ENCODE peak calls at places on chromosomes 12 and 14, in eight cellular contexts. G, N, J, O, L, R, E and K are unnamed samples.

GRCh38 chr12:127565241-127565640 is 701.7 kb upstream of the TMEM132C start:
- DNase-seq in G (no peak), N (no peak), J (no peak), O (no peak), L (no peak), R (no peak), E (no peak), K (no peak)

GRCh38 chr14:72146241-72146640 is 214.0 kb downstream of the RGS6 start:
- DNase-seq in G (no peak), N (no peak), J (no peak), O (no peak), L (no peak), R (no peak), E (no peak), K (no peak)

GRCh38 chr14:60311417-60311816 is 62.4 kb downstream of the PPM1A start:
- DNase-seq in G (no peak), N (no peak), J (peak; percentile 26), O (no peak), L (no peak), R (peak; percentile 64), E (peak; percentile 52), K (no peak)

GRCh38 chr12:112303004-112303403 is 79.2 kb downstream of the HECTD4 start:
- DNase-seq in G (no peak), N (no peak), J (no peak), O (no peak), L (no peak), R (peak; percentile 72), E (peak; percentile 88), K (no peak)

GRCh38 chr12:105993766-105994165 is 145.0 kb downstream of the NUAK1 start:
- DNase-seq in G (no peak), N (no peak), J (no peak), O (no peak), L (no peak), R (no peak), E (no peak), K (no peak)

GRCh38 chr12:20602671-20603402 is 92.3 kb upstream of the SLCO1C1 start:
- DNase-seq in G (no peak), N (no peak), J (no peak), O (no peak), L (no peak), R (peak; percentile 77), E (peak; percentile 62), K (no peak)

GRCh38 chr12:65937181-65937641 is 112.9 kb downstream of the HMGA2 start:
- DNase-seq in G (no peak), N (no peak), J (no peak), O (no peak), L (no peak), R (no peak), E (peak; percentile 52), K (no peak)

GRCh38 chr14:103578401-103579075 is 15.8 kb downstream of the COA8 start:
- DNase-seq in G (no peak), N (no peak), J (no peak), O (no peak), L (no peak), R (no peak), E (no peak), K (no peak)

GRCh38 chr14:24051162-24051788 is 534 bp upstream of the CARMIL3 start:
- DNase-seq in G (no peak), N (no peak), J (no peak), O (no peak), L (no peak), R (no peak), E (no peak), K (peak; percentile 89)

GRCh38 chr14:49134940-49135339 is 451.2 kb downstream of the RPS29 start:
- DNase-seq in G (no peak), N (peak; percentile 12), J (no peak), O (no peak), L (no peak), R (no peak), E (no peak), K (no peak)

GRCh38 chr12:49868449-49868848 is 25.5 kb upstream of the BCDIN3D start:
- DNase-seq in G (no peak), N (no peak), J (no peak), O (no peak), L (no peak), R (peak; percentile 7), E (no peak), K (no peak)

DNA sequence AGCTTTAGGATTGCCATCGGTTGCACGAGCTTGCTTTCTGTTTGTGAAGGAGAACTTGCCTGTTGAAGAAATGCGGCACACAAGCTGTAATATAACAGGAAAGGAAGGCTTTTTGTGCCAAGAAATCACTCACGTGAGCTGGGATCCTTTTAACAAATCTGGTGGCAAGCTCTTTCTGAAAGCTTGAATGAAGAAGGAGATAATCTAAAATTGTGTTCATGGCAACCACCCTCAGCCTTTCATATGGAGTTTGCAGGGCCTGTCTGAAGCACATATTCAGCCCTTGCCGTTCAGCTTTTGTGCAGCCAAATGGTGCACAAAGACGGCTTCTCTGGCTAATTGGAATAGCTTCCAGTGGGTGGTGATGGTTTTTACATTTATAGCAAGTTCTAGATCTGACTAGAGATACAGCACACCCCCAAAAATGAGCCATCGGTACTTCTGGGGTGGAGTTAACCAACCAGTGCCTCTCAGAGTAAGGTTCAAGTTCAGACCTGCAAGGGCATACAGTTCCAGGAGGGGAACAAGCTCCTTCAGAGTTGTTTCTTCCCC is 107.4 kb downstream of the AEBP2 start:
- DNase-seq in G (no peak), N (no peak), J (peak; percentile 20), O (peak; percentile 44), L (no peak), R (peak; percentile 86), E (peak; percentile 82), K (no peak)
- H3K4me3 ChIP-seq in G (no peak overlapping the region), N (no peak overlapping the region), J (no peak overlapping the region), O (peak overlapping the region; percentile 22), L (no peak overlapping the region), R (peak overlapping the region; percentile 4), E (peak overlapping the region; percentile 25), K (no peak overlapping the region)

GRCh38 chr12:1594295-1595025 is at the start of gene FBXL14:
- DNase-seq in G (peak; percentile 94), N (peak; percentile 92), J (peak; percentile 87), O (peak; percentile 87), L (peak; percentile 92), R (peak; percentile 79), E (peak; percentile 90), K (peak; percentile 97)
- TF ChIP-seq CTCF in G (no peak), N (no peak), J (no peak), O (no peak), L (peak; percentile 6), R (no peak), E (no peak), K (no peak)

GRCh38 chr12:51846911-51847829 is 1.3 kb downstream of the FIGNL2 start:
- DNase-seq in G (no peak), N (peak; percentile 82), J (peak; percentile 52), O (no peak), L (peak; percentile 21), R (no peak), E (no peak), K (peak; percentile 92)

GRCh38 chr12:51845451-51845850 is 3.1 kb downstream of the FIGNL2 start:
- DNase-seq in G (no peak), N (no peak), J (no peak), O (no peak), L (no peak), R (no peak), E (no peak), K (no peak)

GRCh38 chr12:51848843-51849735 is 571 bp upstream of the FIGNL2 start:
- DNase-seq in G (no peak), N (peak; percentile 67), J (no peak), O (no peak), L (no peak), R (no peak), E (no peak), K (no peak)

GRCh38 chr12:51847830-51848727 is at the start of gene FIGNL2:
- DNase-seq in G (no peak), N (peak; percentile 63), J (peak; percentile 39), O (no peak), L (no peak), R (no peak), E (no peak), K (no peak)

DNA sequence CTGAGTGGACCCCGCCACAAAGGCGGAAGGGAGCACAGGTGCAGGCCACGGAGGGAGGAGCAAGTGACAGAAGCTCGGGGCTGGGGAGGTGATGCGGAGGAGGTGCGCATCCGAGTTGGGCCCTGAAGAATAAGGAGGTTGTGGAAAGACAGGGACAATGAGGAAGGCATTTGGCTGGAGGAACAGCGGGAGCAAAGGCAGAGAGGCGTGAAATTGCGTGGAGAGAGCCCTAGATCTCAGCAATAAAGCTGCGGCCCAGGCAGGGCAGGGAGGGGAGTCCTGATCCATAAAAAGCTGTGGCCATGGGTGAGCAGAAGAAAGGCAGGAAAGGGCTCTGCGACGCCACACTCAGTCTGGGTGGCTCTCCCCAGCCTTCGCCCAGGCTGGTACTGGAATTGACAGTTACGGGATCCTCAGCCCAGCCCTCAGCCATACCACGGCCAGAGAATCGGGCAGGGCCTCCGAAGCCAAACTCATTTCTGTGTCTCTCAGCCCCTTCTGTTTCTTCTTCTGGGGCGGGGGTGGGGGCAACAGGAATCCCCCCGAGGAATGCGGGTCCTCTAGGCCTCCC is 2.2 kb downstream of the FIGNL2 start:
- DNase-seq in G (no peak), N (no peak), J (no peak), O (no peak), L (no peak), R (no peak), E (no peak), K (no peak)
- H3K4me3 ChIP-seq in G (no peak overlapping the region), N (peak overlapping the region; percentile 78), J (peak overlapping the region; percentile 63), O (no peak overlapping the region), L (no peak overlapping the region), R (no peak overlapping the region), E (no peak overlapping the region), K (no peak overlapping the region)

DNA sequence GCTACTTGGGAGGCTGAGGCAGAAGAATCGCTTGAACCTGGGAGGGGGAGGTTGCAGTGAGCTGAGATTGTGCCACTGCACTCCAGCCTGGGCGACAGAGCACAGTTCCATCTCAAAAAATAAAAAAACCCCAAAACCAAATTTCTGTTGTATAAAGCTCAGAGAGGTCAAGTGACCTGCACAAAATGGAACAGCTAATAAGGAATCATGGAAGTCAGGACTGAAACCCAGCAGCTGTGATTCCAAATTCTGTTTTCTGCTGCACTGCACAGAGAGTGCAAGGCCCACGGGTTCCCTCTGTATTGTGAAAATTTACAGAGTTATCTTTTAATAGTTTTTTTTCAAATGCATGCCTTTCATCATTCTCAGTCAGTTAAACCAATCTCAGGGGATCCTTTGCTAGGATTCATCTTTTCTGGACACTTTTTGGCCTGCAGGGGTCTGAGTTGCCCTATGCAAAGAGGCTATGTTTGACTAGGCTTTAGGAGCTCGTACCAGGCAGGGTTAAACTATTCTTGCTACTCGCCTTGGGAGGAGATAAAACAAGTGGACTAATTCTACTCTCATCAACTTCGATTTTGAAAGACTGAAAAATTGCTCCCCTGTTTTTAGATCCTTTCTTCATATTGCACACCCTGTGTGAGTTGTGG is 26.1 kb upstream of the AACS start:
- DNase-seq in G (no peak), N (no peak), J (no peak), O (no peak), L (no peak), R (no peak), E (no peak), K (no peak)
- TF ChIP-seq CTCF in G (no peak), N (no peak), J (no peak), O (no peak), L (no peak), R (no peak), E (no peak), K (no peak)

GRCh38 chr12:1978078-1978477 is 26.2 kb downstream of the DCP1B start:
- DNase-seq in G (no peak), N (no peak), J (peak; percentile 44), O (peak; percentile 23), L (no peak), R (peak; percentile 53), E (peak; percentile 23), K (no peak)
- H3K4me3 ChIP-seq in G (no peak overlapping the region), N (no peak overlapping the region), J (no peak overlapping the region), O (no peak overlapping the region), L (no peak overlapping the region), R (no peak overlapping the region), E (no peak overlapping the region), K (no peak overlapping the region)